ENCODE peak calls at places on chromosomes 6 and 20, in four cellular contexts. U, V, K and Z are unnamed samples.
A peak's percentile ranks its signal among the peaks of the same experiment; 100 is the strongest.

GRCh38 chr6:150056156-150056555 is 12.8 kb downstream of the ULBP3 start:
- DNase-seq in U (no peak), V (no peak), K (no peak), Z (peak; percentile 43)

GRCh38 chr6:111329882-111330633 is 153.0 kb downstream of the REV3L start:
- DNase-seq in U (no peak), V (no peak), K (no peak), Z (no peak)

GRCh38 chr20:58538752-58539151 is 23.6 kb upstream of the APCDD1L start:
- DNase-seq in U (no peak), V (no peak), K (no peak), Z (no peak)

GRCh38 chr20:50992733-50993457 is 30.0 kb downstream of the KCNG1 start:
- DNase-seq in U (peak; percentile 21), V (peak; percentile 85), K (peak; percentile 61), Z (no peak)

GRCh38 chr6:148779142-148779562 is 32.3 kb downstream of the UST start:
- DNase-seq in U (no peak), V (no peak), K (no peak), Z (no peak)

GRCh38 chr6:84596488-84596887 is 167.9 kb downstream of the TBX18 start:
- DNase-seq in U (no peak), V (no peak), K (no peak), Z (no peak)

GRCh38 chr6:75157336-75157735 is 48.5 kb downstream of the COL12A1 start:
- DNase-seq in U (no peak), V (no peak), K (no peak), Z (no peak)

GRCh38 chr6:38141045-38141444 is 321.5 kb downstream of the ZFAND3 start:
- DNase-seq in U (no peak), V (no peak), K (no peak), Z (no peak)

GRCh38 chr20:47614703-47615309 is 113.1 kb downstream of the NCOA3 start:
- DNase-seq in U (no peak), V (no peak), K (no peak), Z (no peak)

GRCh38 chr6:106530502-106530901 is 98.8 kb downstream of the RTN4IP1 start:
- DNase-seq in U (no peak), V (no peak), K (no peak), Z (no peak)

GRCh38 chr6:90076471-90076870 is 182.2 kb downstream of the GJA10 start:
- DNase-seq in U (no peak), V (no peak), K (no peak), Z (no peak)

GRCh38 chr6:44128020-44128917 is 915 bp downstream of the TMEM63B start:
- DNase-seq in U (no peak), V (no peak), K (peak; percentile 31), Z (peak; percentile 67)

GRCh38 chr6:33116417-33116816 is 40.6 kb downstream of the HLA-DPB1 start:
- DNase-seq in U (no peak), V (no peak), K (no peak), Z (no peak)

GRCh38 chr6:119127627-119128026 is 49.2 kb upstream of the FAM184A start:
- DNase-seq in U (no peak), V (no peak), K (no peak), Z (no peak)

GRCh38 chr6:122956376-122956775 is 39.7 kb upstream of the CLVS2 start:
- DNase-seq in U (no peak), V (no peak), K (no peak), Z (no peak)

GRCh38 chr20:61678437-61678836 is 387.2 kb downstream of the TAF4 start:
- DNase-seq in U (no peak), V (no peak), K (no peak), Z (no peak)

GRCh38 chr6:108295676-108296075 is 822 bp downstream of the AFG1L start:
- DNase-seq in U (no peak), V (no peak), K (no peak), Z (no peak)

GRCh38 chr6:15630202-15630601 is 32.6 kb downstream of the DTNBP1 start:
- DNase-seq in U (no peak), V (no peak), K (no peak), Z (no peak)

GRCh38 chr20:33111306-33111705 is 31.9 kb downstream of the BPIFB4 start:
- DNase-seq in U (no peak), V (no peak), K (no peak), Z (no peak)

GRCh38 chr6:169371344-169372144 is 117.9 kb upstream of the THBS2 start:
- DNase-seq in U (no peak), V (no peak), K (no peak), Z (no peak)

GRCh38 chr6:21200056-21200870 is 393.3 kb upstream of the SOX4 start:
- DNase-seq in U (no peak), V (no peak), K (no peak), Z (no peak)

GRCh38 chr6:135180458-135181332 is at the start of gene MYB:
- DNase-seq in U (peak; percentile 68), V (peak; percentile 76), K (peak; percentile 72), Z (peak; percentile 91)

GRCh38 chr6:63389191-63389844 is 69.5 kb upstream of the LGSN start:
- DNase-seq in U (no peak), V (no peak), K (no peak), Z (no peak)

GRCh38 chr6:12851123-12851695 is 134.6 kb downstream of the PHACTR1 start:
- DNase-seq in U (no peak), V (no peak), K (no peak), Z (no peak)